ENCODE peak calls at places on chromosome 12, in ten cellular contexts. One of them, this sample, is unnamed.

GRCh38 chr12:103833891-103834290 is 7.1 kb downstream of the NT5DC3 start:
- DNase-seq in GM03348: no peak
- DNase-seq in endothelial cell of umbilical vein: no peak
- DNase-seq in dermis microvascular lymphatic vessel endothelial cell: no peak
- DNase-seq in cardiac muscle cell: no peak
- DNase-seq in stimulated activated CD8-positive, alpha-beta memory T cell treated with anti-CD3 and anti-CD28 coated beads, Interleukin-2, amount 100 ng/mL, for 1 hour: no peak
- DNase-seq in fibroblast of pulmonary artery: no peak
- DNase-seq in psoas muscle: no peak
- DNase-seq in NCI-H2081: no peak
- DNase-seq in ACHN: no peak
- DNase-seq in this sample: no peak

GRCh38 chr12:102169922-102170698 is 27.5 kb downstream of the PMCH start:
- DNase-seq in fibroblast of pulmonary artery: peak
- DNase-seq in psoas muscle: no peak
- DNase-seq in cardiac muscle cell: peak
- DNase-seq in NCI-H2081: no peak
- DNase-seq in GM03348: peak
- DNase-seq in endothelial cell of umbilical vein: peak
- DNase-seq in ACHN: peak
- DNase-seq in dermis microvascular lymphatic vessel endothelial cell: peak
- DNase-seq in stimulated activated CD8-positive, alpha-beta memory T cell treated with anti-CD3 and anti-CD28 coated beads, Interleukin-2, amount 100 ng/mL, for 1 hour: no peak
- DNase-seq in this sample: no peak

GRCh38 chr12:43407816-43408645 is 144.0 kb downstream of the ADAMTS20 start:
- DNase-seq in NCI-H2081: no peak
- DNase-seq in dermis microvascular lymphatic vessel endothelial cell: no peak
- DNase-seq in ACHN: no peak
- DNase-seq in stimulated activated CD8-positive, alpha-beta memory T cell treated with anti-CD3 and anti-CD28 coated beads, Interleukin-2, amount 100 ng/mL, for 1 hour: no peak
- DNase-seq in endothelial cell of umbilical vein: no peak
- DNase-seq in psoas muscle: no peak
- DNase-seq in cardiac muscle cell: no peak
- DNase-seq in fibroblast of pulmonary artery: no peak
- DNase-seq in GM03348: peak
- DNase-seq in this sample: no peak

GRCh38 chr12:60832300-60832699 is 1236.5 kb downstream of the SLC16A7 start:
- DNase-seq in dermis microvascular lymphatic vessel endothelial cell: no peak
- DNase-seq in stimulated activated CD8-positive, alpha-beta memory T cell treated with anti-CD3 and anti-CD28 coated beads, Interleukin-2, amount 100 ng/mL, for 1 hour: no peak
- DNase-seq in NCI-H2081: no peak
- DNase-seq in psoas muscle: no peak
- DNase-seq in fibroblast of pulmonary artery: no peak
- DNase-seq in endothelial cell of umbilical vein: no peak
- DNase-seq in GM03348: no peak
- DNase-seq in ACHN: no peak
- DNase-seq in cardiac muscle cell: no peak
- DNase-seq in this sample: no peak

GRCh38 chr12:31321565-31322228 is 4.3 kb downstream of the SINHCAF start:
- DNase-seq in psoas muscle: no peak
- DNase-seq in GM03348: no peak
- DNase-seq in ACHN: peak
- DNase-seq in NCI-H2081: no peak
- DNase-seq in fibroblast of pulmonary artery: peak
- DNase-seq in stimulated activated CD8-positive, alpha-beta memory T cell treated with anti-CD3 and anti-CD28 coated beads, Interleukin-2, amount 100 ng/mL, for 1 hour: no peak
- DNase-seq in endothelial cell of umbilical vein: peak
- DNase-seq in dermis microvascular lymphatic vessel endothelial cell: peak
- DNase-seq in cardiac muscle cell: no peak
- DNase-seq in this sample: no peak

GRCh38 chr12:10595881-10596280 is 17.5 kb downstream of the MAGOHB start:
- DNase-seq in stimulated activated CD8-positive, alpha-beta memory T cell treated with anti-CD3 and anti-CD28 coated beads, Interleukin-2, amount 100 ng/mL, for 1 hour: no peak
- DNase-seq in dermis microvascular lymphatic vessel endothelial cell: no peak
- DNase-seq in endothelial cell of umbilical vein: no peak
- DNase-seq in GM03348: no peak
- DNase-seq in cardiac muscle cell: no peak
- DNase-seq in ACHN: no peak
- DNase-seq in fibroblast of pulmonary artery: no peak
- DNase-seq in psoas muscle: no peak
- DNase-seq in NCI-H2081: no peak
- DNase-seq in this sample: no peak

GRCh38 chr12:52735816-52736632 is 32.7 kb upstream of the KRT77 start:
- DNase-seq in stimulated activated CD8-positive, alpha-beta memory T cell treated with anti-CD3 and anti-CD28 coated beads, Interleukin-2, amount 100 ng/mL, for 1 hour: no peak
- DNase-seq in GM03348: no peak
- DNase-seq in dermis microvascular lymphatic vessel endothelial cell: no peak
- DNase-seq in ACHN: no peak
- DNase-seq in fibroblast of pulmonary artery: no peak
- DNase-seq in psoas muscle: no peak
- DNase-seq in endothelial cell of umbilical vein: no peak
- DNase-seq in NCI-H2081: no peak
- DNase-seq in cardiac muscle cell: no peak
- DNase-seq in this sample: no peak

GRCh38 chr12:6226002-6226700 is 26.0 kb downstream of the CD9 start:
- DNase-seq in fibroblast of pulmonary artery: peak
- DNase-seq in cardiac muscle cell: no peak
- DNase-seq in psoas muscle: peak
- DNase-seq in dermis microvascular lymphatic vessel endothelial cell: peak
- DNase-seq in endothelial cell of umbilical vein: peak
- DNase-seq in GM03348: peak
- DNase-seq in stimulated activated CD8-positive, alpha-beta memory T cell treated with anti-CD3 and anti-CD28 coated beads, Interleukin-2, amount 100 ng/mL, for 1 hour: no peak
- DNase-seq in NCI-H2081: no peak
- DNase-seq in ACHN: no peak
- DNase-seq in this sample: peak

GRCh38 chr12:75751769-75752471 is 240.5 kb upstream of the KRR1 start:
- DNase-seq in GM03348: peak
- DNase-seq in NCI-H2081: no peak
- DNase-seq in psoas muscle: no peak
- DNase-seq in cardiac muscle cell: no peak
- DNase-seq in fibroblast of pulmonary artery: no peak
- DNase-seq in ACHN: no peak
- DNase-seq in stimulated activated CD8-positive, alpha-beta memory T cell treated with anti-CD3 and anti-CD28 coated beads, Interleukin-2, amount 100 ng/mL, for 1 hour: no peak
- DNase-seq in dermis microvascular lymphatic vessel endothelial cell: no peak
- DNase-seq in endothelial cell of umbilical vein: no peak
- DNase-seq in this sample: no peak

GRCh38 chr12:109302358-109302757 is 6.7 kb downstream of the FOXN4 start:
- DNase-seq in ACHN: peak
- DNase-seq in NCI-H2081: no peak
- DNase-seq in cardiac muscle cell: no peak
- DNase-seq in dermis microvascular lymphatic vessel endothelial cell: no peak
- DNase-seq in psoas muscle: no peak
- DNase-seq in stimulated activated CD8-positive, alpha-beta memory T cell treated with anti-CD3 and anti-CD28 coated beads, Interleukin-2, amount 100 ng/mL, for 1 hour: no peak
- DNase-seq in fibroblast of pulmonary artery: no peak
- DNase-seq in GM03348: no peak
- DNase-seq in endothelial cell of umbilical vein: no peak
- DNase-seq in this sample: no peak

GRCh38 chr12:104750061-104750460 is 208.0 kb downstream of the SLC41A2 start:
- DNase-seq in endothelial cell of umbilical vein: no peak
- DNase-seq in psoas muscle: no peak
- DNase-seq in stimulated activated CD8-positive, alpha-beta memory T cell treated with anti-CD3 and anti-CD28 coated beads, Interleukin-2, amount 100 ng/mL, for 1 hour: no peak
- DNase-seq in GM03348: peak
- DNase-seq in dermis microvascular lymphatic vessel endothelial cell: peak
- DNase-seq in cardiac muscle cell: no peak
- DNase-seq in ACHN: no peak
- DNase-seq in NCI-H2081: no peak
- DNase-seq in fibroblast of pulmonary artery: no peak
- DNase-seq in this sample: no peak

GRCh38 chr12:66014818-66015217 is 115.7 kb downstream of the LLPH start:
- DNase-seq in cardiac muscle cell: no peak
- DNase-seq in dermis microvascular lymphatic vessel endothelial cell: no peak
- DNase-seq in fibroblast of pulmonary artery: peak
- DNase-seq in stimulated activated CD8-positive, alpha-beta memory T cell treated with anti-CD3 and anti-CD28 coated beads, Interleukin-2, amount 100 ng/mL, for 1 hour: no peak
- DNase-seq in ACHN: no peak
- DNase-seq in endothelial cell of umbilical vein: no peak
- DNase-seq in NCI-H2081: no peak
- DNase-seq in GM03348: peak
- DNase-seq in psoas muscle: no peak
- DNase-seq in this sample: no peak

GRCh38 chr12:34218193-34219045 is 196.1 kb downstream of the ALG10 start:
- DNase-seq in NCI-H2081: peak
- DNase-seq in endothelial cell of umbilical vein: peak
- DNase-seq in cardiac muscle cell: no peak
- DNase-seq in fibroblast of pulmonary artery: peak
- DNase-seq in ACHN: peak
- DNase-seq in dermis microvascular lymphatic vessel endothelial cell: peak
- DNase-seq in psoas muscle: peak
- DNase-seq in GM03348: peak
- DNase-seq in stimulated activated CD8-positive, alpha-beta memory T cell treated with anti-CD3 and anti-CD28 coated beads, Interleukin-2, amount 100 ng/mL, for 1 hour: peak
- DNase-seq in this sample: no peak

GRCh38 chr12:66717049-66717448 is 38.2 kb upstream of the GRIP1 start:
- DNase-seq in psoas muscle: no peak
- DNase-seq in endothelial cell of umbilical vein: no peak
- DNase-seq in GM03348: no peak
- DNase-seq in ACHN: no peak
- DNase-seq in dermis microvascular lymphatic vessel endothelial cell: no peak
- DNase-seq in fibroblast of pulmonary artery: no peak
- DNase-seq in NCI-H2081: no peak
- DNase-seq in cardiac muscle cell: no peak
- DNase-seq in stimulated activated CD8-positive, alpha-beta memory T cell treated with anti-CD3 and anti-CD28 coated beads, Interleukin-2, amount 100 ng/mL, for 1 hour: no peak
- DNase-seq in this sample: no peak

GRCh38 chr12:121693155-121693554 is 19.4 kb upstream of the TMEM120B start:
- DNase-seq in endothelial cell of umbilical vein: no peak
- DNase-seq in GM03348: no peak
- DNase-seq in psoas muscle: no peak
- DNase-seq in dermis microvascular lymphatic vessel endothelial cell: no peak
- DNase-seq in ACHN: no peak
- DNase-seq in cardiac muscle cell: peak
- DNase-seq in fibroblast of pulmonary artery: no peak
- DNase-seq in stimulated activated CD8-positive, alpha-beta memory T cell treated with anti-CD3 and anti-CD28 coated beads, Interleukin-2, amount 100 ng/mL, for 1 hour: no peak
- DNase-seq in NCI-H2081: no peak
- DNase-seq in this sample: no peak

GRCh38 chr12:51000245-51000644 is 25.9 kb downstream of the SLC11A2 start:
- DNase-seq in cardiac muscle cell: no peak
- DNase-seq in fibroblast of pulmonary artery: no peak
- DNase-seq in psoas muscle: no peak
- DNase-seq in ACHN: peak
- DNase-seq in endothelial cell of umbilical vein: no peak
- DNase-seq in dermis microvascular lymphatic vessel endothelial cell: no peak
- DNase-seq in NCI-H2081: no peak
- DNase-seq in GM03348: peak
- DNase-seq in stimulated activated CD8-positive, alpha-beta memory T cell treated with anti-CD3 and anti-CD28 coated beads, Interleukin-2, amount 100 ng/mL, for 1 hour: no peak
- DNase-seq in this sample: no peak

This sample was measured in ascending aorta.